ENCODE peak calls at places on chromosomes 3 and 15, in nine cellular contexts. K, C, F, W, G, T, M, L and D are unnamed samples.

GRCh38 chr3:125129512-125129962 is 73.7 kb upstream of the HEG1 start:
- DNase-seq in L (no peak), T (no peak), F (no peak), C (no peak), K (peak; percentile 90), G (peak; percentile 99), W (peak; percentile 40), M (no peak), D (no peak)

GRCh38 chr3:66439666-66440344 is 61.0 kb downstream of the LRIG1 start:
- DNase-seq in C (no peak), K (no peak), M (no peak), F (no peak), G (no peak), T (no peak), W (no peak), L (no peak), D (no peak)

GRCh38 chr3:129929383-129929782 is 35.9 kb upstream of the TMCC1 start:
- DNase-seq in C (no peak), T (no peak), K (no peak), G (no peak), L (no peak), W (no peak), F (no peak), M (no peak), D (no peak)

GRCh38 chr15:85351965-85352364 is 28.4 kb upstream of the AKAP13 start:
- DNase-seq in F (no peak), W (no peak), T (no peak), M (no peak), K (no peak), C (no peak), L (no peak), G (no peak), D (no peak)

GRCh38 chr3:75192065-75192658 is 472.0 kb upstream of the FRG2C start:
- DNase-seq in K (peak; percentile 0), M (peak; percentile 68), C (no peak), F (no peak), L (no peak), W (peak; percentile 12), T (no peak), G (peak; percentile 10), D (no peak)

GRCh38 chr3:146052791-146053310 is 108.1 kb downstream of the PLOD2 start:
- DNase-seq in W (no peak), T (no peak), L (no peak), G (no peak), M (no peak), F (no peak), C (no peak), K (no peak), D (no peak)

GRCh38 chr3:124158174-124158812 is 166.4 kb upstream of the ROPN1 start:
- DNase-seq in M (peak; percentile 59), L (no peak), K (no peak), C (no peak), F (no peak), G (no peak), W (no peak), T (no peak), D (no peak)

GRCh38 chr15:44735482-44736260 is 657 bp upstream of the TRIM69 start:
- DNase-seq in L (no peak), C (no peak), G (no peak), F (no peak), M (no peak), W (no peak), K (no peak), T (peak; percentile 35), D (no peak)

GRCh38 chr3:178536271-178537079 is at the start of gene KCNMB2:
- DNase-seq in G (no peak), T (no peak), F (no peak), W (peak; percentile 32), K (no peak), C (no peak), L (no peak), M (no peak), D (no peak)

GRCh38 chr3:66633982-66634381 is 133.2 kb upstream of the LRIG1 start:
- DNase-seq in M (no peak), F (no peak), T (no peak), K (no peak), L (no peak), G (no peak), W (no peak), C (no peak), D (no peak)

GRCh38 chr3:158845748-158846350 is 44.0 kb downstream of the MFSD1 start:
- DNase-seq in F (no peak), T (no peak), K (no peak), M (peak; percentile 22), W (peak; percentile 30), L (no peak), C (no peak), G (no peak), D (no peak)

GRCh38 chr3:152076148-152076547 is 192.6 kb upstream of the MBNL1 start:
- DNase-seq in F (no peak), W (peak; percentile 10), K (no peak), C (no peak), T (no peak), M (no peak), L (no peak), G (no peak), D (no peak)

GRCh38 chr3:188821998-188822397 is 349.8 kb upstream of the TPRG1 start:
- DNase-seq in K (no peak), M (no peak), G (no peak), C (no peak), T (no peak), W (no peak), L (no peak), F (no peak), D (no peak)

GRCh38 chr3:193826126-193826795 is 233.3 kb downstream of the OPA1 start:
- DNase-seq in T (no peak), G (no peak), M (no peak), L (no peak), F (no peak), W (peak; percentile 6), C (no peak), K (no peak), D (no peak)

GRCh38 chr3:118151164-118151563 is 883.5 kb downstream of the IGSF11 start:
- DNase-seq in M (no peak), C (no peak), T (no peak), L (no peak), F (no peak), W (no peak), K (no peak), G (no peak), D (no peak)

GRCh38 chr15:58243083-58243482 is 104.9 kb downstream of the AQP9 start:
- DNase-seq in G (no peak), K (no peak), W (no peak), T (no peak), M (no peak), L (no peak), C (no peak), F (no peak), D (no peak)

GRCh38 chr3:187679638-187680396 is 9.6 kb upstream of the SST start:
- DNase-seq in F (peak; percentile 74), T (peak; percentile 76), G (peak; percentile 38), K (no peak), C (no peak), W (peak; percentile 58), M (peak; percentile 92), L (no peak), D (peak; percentile 81)

GRCh38 chr3:79729096-79729495 is 38.7 kb downstream of the ROBO1 start:
- DNase-seq in L (no peak), F (no peak), T (no peak), W (peak; percentile 72), K (no peak), M (no peak), G (no peak), C (no peak), D (no peak)

GRCh38 chr3:129016366-129016724 is 15.2 kb downstream of the EFCC1 start:
- DNase-seq in C (peak; percentile 63), L (no peak), K (no peak), T (no peak), M (no peak), G (no peak), W (peak; percentile 45), F (peak; percentile 60), D (no peak)

DNA sequence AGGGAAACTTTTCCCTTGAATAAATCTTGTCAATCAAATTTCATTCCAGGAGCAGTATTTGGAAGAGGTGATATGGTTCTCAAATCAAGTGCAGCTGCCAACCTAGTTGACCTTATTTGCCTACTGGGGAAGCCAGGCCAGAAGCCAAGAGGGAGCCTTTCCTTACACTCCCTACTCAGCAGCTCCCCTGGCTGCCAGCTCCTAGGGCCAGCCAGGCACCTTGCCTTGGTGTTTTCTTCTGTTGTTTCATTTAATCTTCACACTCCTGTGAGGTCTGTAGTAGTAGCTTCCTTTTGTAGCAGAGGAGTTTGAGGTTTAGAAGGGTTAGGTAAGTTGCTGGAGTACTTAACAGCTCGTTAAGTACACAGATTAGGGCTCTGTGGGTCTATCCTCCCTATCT is 22.6 kb downstream of the MKRN2OS start:
- DNase-seq in M (no peak), C (no peak), W (no peak), K (no peak), G (no peak), T (no peak), F (peak; percentile 53), L (no peak), D (no peak)
- TF ChIP-seq CTCF in M (no peak), C (no peak), W (no peak), K (no peak), G (no peak), T (no peak), F (peak; percentile 24), L (no peak), D (no peak)

GRCh38 chr3:23831517-23832394 is 26.0 kb downstream of the UBE2E1 start:
- DNase-seq in W (no peak), M (no peak), T (no peak), C (no peak), G (no peak), L (no peak), F (no peak), K (no peak), D (no peak)
- TF ChIP-seq CTCF in W (no peak), M (no peak), T (no peak), C (no peak), G (no peak), L (no peak), F (no peak), K (no peak), D (no peak)

GRCh38 chr15:25437751-25438600 is 848 bp downstream of the UBE3A start:
- DNase-seq in M (peak; percentile 70), F (peak; percentile 77), C (peak; percentile 91), T (peak; percentile 13), K (no peak), W (peak; percentile 63), G (no peak), L (no peak), D (no peak)
- TF ChIP-seq CTCF in M (no peak), F (peak; percentile 42), C (no peak), T (peak; percentile 53), K (no peak), W (peak; percentile 49), G (peak; percentile 30), L (peak; percentile 28), D (no peak)

DNA sequence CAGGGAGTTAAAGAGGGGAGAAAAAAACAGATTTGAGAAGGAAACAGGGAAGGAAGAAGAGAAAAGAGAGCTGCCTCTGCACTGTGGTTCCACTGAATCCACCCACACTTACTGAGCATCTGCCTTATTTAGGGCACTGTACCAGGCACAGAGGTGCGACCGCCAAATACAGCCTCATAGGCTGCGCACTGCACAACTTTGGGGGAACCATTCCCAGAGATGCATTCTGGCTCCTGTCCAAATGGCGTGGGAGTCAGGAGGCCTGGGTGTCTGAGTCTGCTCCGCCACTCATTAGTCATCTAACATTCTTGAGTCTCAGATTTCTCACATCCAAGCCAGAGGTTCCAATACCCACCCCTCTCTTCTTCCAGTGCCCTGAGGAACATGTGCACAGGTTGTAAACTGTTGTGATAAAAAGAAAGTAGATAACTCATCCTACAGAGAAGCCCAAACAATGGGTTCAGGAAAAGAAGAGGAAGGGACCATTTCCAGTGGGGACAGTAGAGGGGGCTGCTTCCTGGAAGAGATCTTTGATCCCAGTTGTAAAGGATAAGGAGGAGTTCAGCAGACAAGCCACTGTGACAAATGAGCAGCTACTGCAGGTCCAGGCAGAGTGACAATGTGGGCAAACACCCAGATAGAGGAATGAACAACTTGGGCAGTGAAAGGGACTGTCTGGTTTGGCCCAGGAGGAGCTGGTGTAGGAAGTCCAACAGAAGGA is 254.6 kb downstream of the UACA start:
- DNase-seq in W (peak; percentile 54), C (peak; percentile 54), T (no peak), F (peak; percentile 73), K (no peak), L (no peak), M (no peak), G (peak; percentile 58), D (peak; percentile 58)
- TF ChIP-seq CTCF in W (no peak), C (no peak), T (no peak), F (no peak), K (peak; percentile 12), L (no peak), M (no peak), G (no peak), D (no peak)